ENCODE peak calls at places on chromosomes 3 and 15, in ten cellular contexts. One of them, this sample, is unnamed.

GRCh38 chr15:73809728-73810501 is 56.8 kb upstream of the INSYN1 start:
- DNase-seq in nucleus accumbens: no peak
- DNase-seq in H4: peak
- DNase-seq in mucosa of gallbladder: no peak
- DNase-seq in activated CD4-positive, CD25-positive, alpha-beta regulatory T cell: no peak
- DNase-seq in MM.1S: no peak
- DNase-seq in H54: peak
- DNase-seq in activated naive CD4-positive, alpha-beta T cell: no peak
- DNase-seq in NCI-H748 treated with DMSO at 0.1 percent for 48 hours: no peak
- DNase-seq in lung: no peak
- DNase-seq in this sample: no peak

GRCh38 chr3:12388185-12388584 is 96.1 kb upstream of the TSEN2 start:
- DNase-seq in nucleus accumbens: no peak
- DNase-seq in H4: no peak
- DNase-seq in mucosa of gallbladder: no peak
- DNase-seq in activated CD4-positive, CD25-positive, alpha-beta regulatory T cell: no peak
- DNase-seq in MM.1S: no peak
- DNase-seq in H54: no peak
- DNase-seq in activated naive CD4-positive, alpha-beta T cell: no peak
- DNase-seq in NCI-H748 treated with DMSO at 0.1 percent for 48 hours: no peak
- DNase-seq in lung: no peak
- DNase-seq in this sample: no peak

GRCh38 chr3:196632033-196632751 is 7.3 kb upstream of the NRROS start:
- DNase-seq in nucleus accumbens: peak
- DNase-seq in H4: peak
- DNase-seq in mucosa of gallbladder: peak
- DNase-seq in activated CD4-positive, CD25-positive, alpha-beta regulatory T cell: peak
- DNase-seq in MM.1S: peak
- DNase-seq in H54: peak
- DNase-seq in activated naive CD4-positive, alpha-beta T cell: peak
- DNase-seq in NCI-H748 treated with DMSO at 0.1 percent for 48 hours: peak
- DNase-seq in lung: peak
- DNase-seq in this sample: peak

GRCh38 chr3:66093981-66094380 is 55.3 kb upstream of the MAGI1 start:
- DNase-seq in nucleus accumbens: no peak
- DNase-seq in H4: no peak
- DNase-seq in mucosa of gallbladder: no peak
- DNase-seq in activated CD4-positive, CD25-positive, alpha-beta regulatory T cell: no peak
- DNase-seq in MM.1S: no peak
- DNase-seq in H54: no peak
- DNase-seq in activated naive CD4-positive, alpha-beta T cell: no peak
- DNase-seq in NCI-H748 treated with DMSO at 0.1 percent for 48 hours: no peak
- DNase-seq in lung: no peak
- DNase-seq in this sample: no peak

GRCh38 chr15:88909956-88910831 is 3.0 kb downstream of the MFGE8 start:
- DNase-seq in nucleus accumbens: no peak
- DNase-seq in H4: no peak
- DNase-seq in mucosa of gallbladder: no peak
- DNase-seq in activated CD4-positive, CD25-positive, alpha-beta regulatory T cell: no peak
- DNase-seq in MM.1S: no peak
- DNase-seq in H54: no peak
- DNase-seq in activated naive CD4-positive, alpha-beta T cell: no peak
- DNase-seq in NCI-H748 treated with DMSO at 0.1 percent for 48 hours: no peak
- DNase-seq in lung: no peak
- DNase-seq in this sample: no peak

GRCh38 chr3:147372525-147373027 is 33.8 kb downstream of the ZIC4 start:
- DNase-seq in nucleus accumbens: no peak
- DNase-seq in H4: no peak
- DNase-seq in mucosa of gallbladder: no peak
- DNase-seq in activated CD4-positive, CD25-positive, alpha-beta regulatory T cell: no peak
- DNase-seq in MM.1S: no peak
- DNase-seq in H54: no peak
- DNase-seq in activated naive CD4-positive, alpha-beta T cell: no peak
- DNase-seq in NCI-H748 treated with DMSO at 0.1 percent for 48 hours: no peak
- DNase-seq in lung: peak
- DNase-seq in this sample: no peak

GRCh38 chr3:109081746-109082510 is 36.0 kb downstream of the MORC1 start:
- DNase-seq in nucleus accumbens: no peak
- DNase-seq in H4: peak
- DNase-seq in mucosa of gallbladder: peak
- DNase-seq in activated CD4-positive, CD25-positive, alpha-beta regulatory T cell: no peak
- DNase-seq in MM.1S: peak
- DNase-seq in H54: peak
- DNase-seq in activated naive CD4-positive, alpha-beta T cell: no peak
- DNase-seq in NCI-H748 treated with DMSO at 0.1 percent for 48 hours: peak
- DNase-seq in lung: no peak
- DNase-seq in this sample: peak

GRCh38 chr15:41183580-41183979 is 47.0 kb downstream of the EXD1 start:
- DNase-seq in nucleus accumbens: no peak
- DNase-seq in H4: no peak
- DNase-seq in mucosa of gallbladder: no peak
- DNase-seq in activated CD4-positive, CD25-positive, alpha-beta regulatory T cell: no peak
- DNase-seq in MM.1S: no peak
- DNase-seq in H54: no peak
- DNase-seq in activated naive CD4-positive, alpha-beta T cell: no peak
- DNase-seq in NCI-H748 treated with DMSO at 0.1 percent for 48 hours: no peak
- DNase-seq in lung: no peak
- DNase-seq in this sample: no peak

GRCh38 chr3:146241523-146242240 is 9.2 kb downstream of the PLSCR4 start:
- DNase-seq in nucleus accumbens: no peak
- DNase-seq in H4: no peak
- DNase-seq in mucosa of gallbladder: peak
- DNase-seq in activated CD4-positive, CD25-positive, alpha-beta regulatory T cell: no peak
- DNase-seq in MM.1S: no peak
- DNase-seq in H54: no peak
- DNase-seq in activated naive CD4-positive, alpha-beta T cell: no peak
- DNase-seq in NCI-H748 treated with DMSO at 0.1 percent for 48 hours: no peak
- DNase-seq in lung: no peak
- DNase-seq in this sample: no peak

GRCh38 chr15:43370310-43370974 is 401 bp downstream of the ZSCAN29 start:
- DNase-seq in nucleus accumbens: peak
- DNase-seq in H4: no peak
- DNase-seq in mucosa of gallbladder: no peak
- DNase-seq in activated CD4-positive, CD25-positive, alpha-beta regulatory T cell: no peak
- DNase-seq in MM.1S: no peak
- DNase-seq in H54: peak
- DNase-seq in activated naive CD4-positive, alpha-beta T cell: no peak
- DNase-seq in NCI-H748 treated with DMSO at 0.1 percent for 48 hours: no peak
- DNase-seq in lung: peak
- DNase-seq in this sample: no peak

GRCh38 chr3:29764603-29765254 is 483.9 kb downstream of the RBMS3 start:
- DNase-seq in nucleus accumbens: no peak
- DNase-seq in H4: peak
- DNase-seq in mucosa of gallbladder: peak
- DNase-seq in activated CD4-positive, CD25-positive, alpha-beta regulatory T cell: no peak
- DNase-seq in MM.1S: no peak
- DNase-seq in H54: no peak
- DNase-seq in activated naive CD4-positive, alpha-beta T cell: no peak
- DNase-seq in NCI-H748 treated with DMSO at 0.1 percent for 48 hours: peak
- DNase-seq in lung: peak
- DNase-seq in this sample: peak

GRCh38 chr3:147298511-147298982 is 107.8 kb downstream of the ZIC4 start:
- DNase-seq in nucleus accumbens: no peak
- DNase-seq in H4: peak
- DNase-seq in mucosa of gallbladder: no peak
- DNase-seq in activated CD4-positive, CD25-positive, alpha-beta regulatory T cell: no peak
- DNase-seq in MM.1S: no peak
- DNase-seq in H54: peak
- DNase-seq in activated naive CD4-positive, alpha-beta T cell: no peak
- DNase-seq in NCI-H748 treated with DMSO at 0.1 percent for 48 hours: no peak
- DNase-seq in lung: no peak
- DNase-seq in this sample: peak

GRCh38 chr3:18556503-18556902 is 131.4 kb upstream of the SATB1 start:
- DNase-seq in nucleus accumbens: no peak
- DNase-seq in H4: peak
- DNase-seq in mucosa of gallbladder: no peak
- DNase-seq in activated CD4-positive, CD25-positive, alpha-beta regulatory T cell: peak
- DNase-seq in MM.1S: no peak
- DNase-seq in H54: no peak
- DNase-seq in activated naive CD4-positive, alpha-beta T cell: no peak
- DNase-seq in NCI-H748 treated with DMSO at 0.1 percent for 48 hours: no peak
- DNase-seq in lung: no peak
- DNase-seq in this sample: no peak

GRCh38 chr15:74768771-74769342 is 13.0 kb upstream of the CSK start:
- DNase-seq in nucleus accumbens: no peak
- DNase-seq in H4: peak
- DNase-seq in mucosa of gallbladder: no peak
- DNase-seq in activated CD4-positive, CD25-positive, alpha-beta regulatory T cell: peak
- DNase-seq in MM.1S: peak
- DNase-seq in H54: peak
- DNase-seq in activated naive CD4-positive, alpha-beta T cell: peak
- DNase-seq in NCI-H748 treated with DMSO at 0.1 percent for 48 hours: peak
- DNase-seq in lung: peak
- DNase-seq in this sample: no peak

GRCh38 chr3:190522621-190523222 is 8.8 kb downstream of the IL1RAP start:
- DNase-seq in nucleus accumbens: no peak
- DNase-seq in H4: no peak
- DNase-seq in mucosa of gallbladder: no peak
- DNase-seq in activated CD4-positive, CD25-positive, alpha-beta regulatory T cell: no peak
- DNase-seq in MM.1S: no peak
- DNase-seq in H54: no peak
- DNase-seq in activated naive CD4-positive, alpha-beta T cell: no peak
- DNase-seq in NCI-H748 treated with DMSO at 0.1 percent for 48 hours: no peak
- DNase-seq in lung: no peak
- DNase-seq in this sample: no peak

GRCh38 chr15:56967336-56967735 is 48.9 kb downstream of the TCF12 start:
- DNase-seq in nucleus accumbens: no peak
- DNase-seq in H4: no peak
- DNase-seq in mucosa of gallbladder: no peak
- DNase-seq in activated CD4-positive, CD25-positive, alpha-beta regulatory T cell: no peak
- DNase-seq in MM.1S: no peak
- DNase-seq in H54: no peak
- DNase-seq in activated naive CD4-positive, alpha-beta T cell: no peak
- DNase-seq in NCI-H748 treated with DMSO at 0.1 percent for 48 hours: no peak
- DNase-seq in lung: no peak
- DNase-seq in this sample: no peak

GRCh38 chr3:139482206-139482605 is 5.9 kb upstream of the RBP2 start:
- DNase-seq in nucleus accumbens: no peak
- DNase-seq in H4: no peak
- DNase-seq in mucosa of gallbladder: no peak
- DNase-seq in activated CD4-positive, CD25-positive, alpha-beta regulatory T cell: no peak
- DNase-seq in MM.1S: no peak
- DNase-seq in H54: no peak
- DNase-seq in activated naive CD4-positive, alpha-beta T cell: no peak
- DNase-seq in NCI-H748 treated with DMSO at 0.1 percent for 48 hours: no peak
- DNase-seq in lung: no peak
- DNase-seq in this sample: no peak

This sample was measured in amniotic stem cell.